ENCODE peak calls at places on chromosomes 13 and 19, in seven cellular contexts. O is AG04450, Z is tibial artery, K is cardiac fibroblast, E is GM23338, W is dorsolateral prefrontal cortex, F is choroid plexus epithelial cell. C is an unnamed sample.

GRCh38 chr19:39112338-39112890 is 13.2 kb upstream of the PAK4 start:
- DNase-seq in O (no peak), Z (no peak), K (peak; percentile 62), E (no peak), W (no peak), F (no peak), C (no peak)

GRCh38 chr13:44407379-44407778 is 33.8 kb downstream of the SERP2 start:
- DNase-seq in O (no peak), Z (no peak), K (no peak), E (peak; percentile 41), W (no peak), F (no peak), C (no peak)

GRCh38 chr13:86841264-86841663 is 829.9 kb upstream of the SLITRK5 start:
- DNase-seq in O (no peak), Z (no peak), K (no peak), E (no peak), W (no peak), F (no peak), C (no peak)

GRCh38 chr13:26656919-26657318 is 99.4 kb downstream of the WASF3 start:
- DNase-seq in O (peak; percentile 68), Z (no peak), K (peak; percentile 61), E (peak; percentile 68), W (no peak), F (peak; percentile 70), C (no peak)

GRCh38 chr19:3575949-3576673 is 3.4 kb downstream of the HMG20B start:
- DNase-seq in O (no peak), Z (no peak), K (no peak), E (no peak), W (no peak), F (no peak), C (no peak)

GRCh38 chr13:94233401-94233800 is 246.1 kb downstream of the DCT start:
- DNase-seq in O (peak; percentile 79), Z (no peak), K (peak; percentile 98), E (no peak), W (peak; percentile 41), F (peak; percentile 99), C (no peak)

GRCh38 chr19:18865973-18866799 is 29.8 kb downstream of the CERS1 start:
- DNase-seq in O (no peak), Z (no peak), K (peak; percentile 67), E (peak; percentile 86), W (no peak), F (peak; percentile 55), C (peak; percentile 92)

GRCh38 chr13:101970339-101970738 is 431.5 kb downstream of the FGF14 start:
- DNase-seq in O (no peak), Z (no peak), K (no peak), E (peak; percentile 26), W (no peak), F (no peak), C (no peak)

GRCh38 chr13:25468330-25469178 is 96.8 kb downstream of the ATP8A2 start:
- DNase-seq in O (no peak), Z (no peak), K (no peak), E (peak; percentile 73), W (no peak), F (peak; percentile 12), C (no peak)

GRCh38 chr13:110957181-110957884 is 42.5 kb upstream of the ANKRD10 start:
- DNase-seq in O (no peak), Z (no peak), K (peak; percentile 46), E (peak; percentile 63), W (no peak), F (peak; percentile 37), C (peak; percentile 53)

GRCh38 chr13:77397636-77398035 is 70.7 kb upstream of the MYCBP2 start:
- DNase-seq in O (no peak), Z (no peak), K (peak; percentile 43), E (no peak), W (no peak), F (peak; percentile 55), C (no peak)

GRCh38 chr19:10848208-10848843 is at the start of gene C19orf38:
- DNase-seq in O (no peak), Z (no peak), K (no peak), E (no peak), W (no peak), F (no peak), C (no peak)

GRCh38 chr13:90908792-90909191 is 438.7 kb upstream of the MIR17HG start:
- DNase-seq in O (no peak), Z (no peak), K (no peak), E (no peak), W (no peak), F (no peak), C (no peak)

GRCh38 chr19:21463449-21464105 is 41.8 kb upstream of the ZNF429 start:
- DNase-seq in O (no peak), Z (no peak), K (no peak), E (peak; percentile 98), W (no peak), F (peak; percentile 23), C (no peak)

GRCh38 chr19:45899253-45899652 is 3.2 kb downstream of the MYPOP start:
- DNase-seq in O (no peak), Z (no peak), K (no peak), E (no peak), W (no peak), F (no peak), C (no peak)

GRCh38 chr19:28118235-28118634 is 1094.7 kb downstream of the UQCRFS1 start:
- DNase-seq in O (no peak), Z (no peak), K (no peak), E (no peak), W (no peak), F (no peak), C (no peak)

GRCh38 chr13:23159587-23160240 is 21.1 kb upstream of the SGCG start:
- DNase-seq in O (no peak), Z (no peak), K (no peak), E (peak; percentile 69), W (no peak), F (no peak), C (no peak)

GRCh38 chr19:49064768-49065611 is at the start of gene NTF4:
- DNase-seq in O (no peak), Z (no peak), K (no peak), E (peak; percentile 82), W (no peak), F (no peak), C (no peak)

GRCh38 chr19:38374332-38375097 is at the start of gene PSMD8:
- DNase-seq in O (peak; percentile 95), Z (peak; percentile 99), K (peak; percentile 98), E (peak; percentile 100), W (peak; percentile 100), F (peak; percentile 99), C (peak; percentile 99)

GRCh38 chr19:17376935-17377600 is at the start of gene PLVAP:
- DNase-seq in O (no peak), Z (peak; percentile 69), K (no peak), E (no peak), W (no peak), F (no peak), C (no peak)

GRCh38 chr13:52652980-52653303 is 306 bp downstream of the SUGT1 start:
- DNase-seq in O (no peak), Z (no peak), K (no peak), E (no peak), W (peak; percentile 59), F (no peak), C (peak; percentile 86)
- TF ChIP-seq CTCF in O (no peak), Z (no peak), K (no peak), E (no peak), W (peak; percentile 1), F (no peak), C (peak; percentile 36)

GRCh38 chr13:113070855-113071254 is 34.7 kb upstream of the F7 start:
- DNase-seq in O (no peak), Z (no peak), K (no peak), E (no peak), W (no peak), F (no peak), C (no peak)
- TF ChIP-seq CTCF in O (no peak), Z (no peak), K (no peak), E (no peak), W (no peak), F (no peak), C (no peak)

DNA sequence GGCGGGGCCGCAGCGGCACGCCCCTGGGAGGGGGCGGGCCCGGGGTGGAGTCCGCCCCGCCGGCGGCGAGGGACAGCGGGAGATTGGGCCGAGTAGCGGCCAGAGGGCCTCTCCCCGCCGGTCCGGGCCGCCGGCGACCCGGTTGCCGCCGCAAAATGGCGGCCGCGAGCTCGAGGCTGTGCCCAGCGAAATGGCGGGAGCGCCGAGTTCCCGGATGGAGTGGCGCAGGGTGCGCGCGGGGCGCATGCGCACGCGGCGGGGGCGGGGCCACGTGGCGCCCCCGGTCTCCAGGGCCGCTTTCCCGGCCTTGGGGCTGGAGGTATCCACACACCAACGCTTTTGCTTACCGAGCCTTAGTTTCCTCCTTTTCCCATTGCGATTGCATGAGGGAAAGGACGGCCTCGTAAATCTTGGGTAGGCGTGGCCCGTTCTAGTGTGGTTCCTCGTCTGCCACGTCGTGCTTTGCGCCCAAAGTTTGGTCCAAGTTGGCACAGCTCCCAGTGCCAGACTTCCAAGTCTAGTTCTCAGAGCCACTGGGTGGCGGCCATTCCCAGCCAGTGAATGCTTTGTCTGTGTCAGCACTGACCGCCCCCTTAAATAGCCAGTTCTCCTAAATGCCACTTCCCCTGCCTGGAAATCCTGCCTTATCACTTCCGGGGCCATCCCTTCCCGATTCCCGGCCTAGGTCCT is 491 bp downstream of the CIRBP start:
- DNase-seq in O (no peak), Z (peak; percentile 95), K (peak; percentile 94), E (peak; percentile 81), W (no peak), F (peak; percentile 82), C (peak; percentile 96)
- TF ChIP-seq CTCF in O (no peak), Z (no peak), K (no peak), E (no peak), W (no peak), F (peak; percentile 15), C (no peak)

GRCh38 chr19:50835103-50835784 is 1.9 kb upstream of the KLK15 start:
- DNase-seq in O (no peak), Z (no peak), K (peak; percentile 6), E (peak; percentile 47), W (no peak), F (peak; percentile 5), C (no peak)
- TF ChIP-seq CTCF in O (no peak), Z (no peak), K (no peak), E (no peak), W (no peak), F (no peak), C (no peak)

GRCh38 chr19:40392894-40393517 is 3.0 kb upstream of the HIPK4 start:
- DNase-seq in O (no peak), Z (no peak), K (peak; percentile 25), E (no peak), W (no peak), F (peak; percentile 14), C (no peak)
- TF ChIP-seq CTCF in O (no peak), Z (no peak), K (peak; percentile 43), E (peak; percentile 43), W (no peak), F (peak; percentile 37), C (no peak)

DNA sequence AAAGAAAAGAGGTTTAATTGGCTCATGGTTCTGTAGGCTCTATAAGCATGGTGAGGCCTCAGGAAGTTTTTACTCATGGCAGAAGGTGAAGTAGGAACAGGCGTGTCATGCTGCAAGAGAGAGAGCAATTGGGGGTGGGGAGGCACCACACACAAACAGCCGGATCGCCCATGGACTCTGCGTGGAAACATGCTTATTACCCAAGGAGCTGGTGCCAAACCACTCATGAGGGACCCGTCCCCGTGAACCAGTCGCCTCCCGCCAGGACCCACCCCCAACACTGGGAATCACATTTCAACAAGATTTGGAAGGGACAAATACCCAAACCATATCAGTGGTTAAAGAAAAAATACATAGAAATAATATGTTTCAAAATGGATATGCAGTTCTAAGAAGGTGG is 174.6 kb upstream of the RNF113B start:
- DNase-seq in O (no peak), Z (no peak), K (no peak), E (no peak), W (no peak), F (no peak), C (no peak)
- TF ChIP-seq CTCF in O (no peak), Z (no peak), K (no peak), E (no peak), W (no peak), F (no peak), C (no peak)

GRCh38 chr19:54464624-54465266 is 1.2 kb upstream of the LENG9 start:
- DNase-seq in O (no peak), Z (peak; percentile 96), K (peak; percentile 81), E (peak; percentile 98), W (peak; percentile 87), F (peak; percentile 86), C (peak; percentile 95)
- TF ChIP-seq CTCF in O (no peak), Z (peak; percentile 8), K (no peak), E (no peak), W (no peak), F (no peak), C (no peak)

C was measured in osteocyte.